ENCODE peak calls at places on chromosomes 2 and 18, in ten cellular contexts. One of them, this sample, is unnamed.

GRCh38 chr2:120613742-120614481 is 121.8 kb upstream of the GLI2 start:
- DNase-seq in body of pancreas: no peak
- DNase-seq in Caco-2: no peak
- DNase-seq in IMR-90: peak; percentile 84
- DNase-seq in A549: no peak
- DNase-seq in H9: no peak
- DNase-seq in GM23338: no peak
- DNase-seq in HFF-Myc: peak; percentile 83
- DNase-seq in cardiac fibroblast: peak; percentile 38
- DNase-seq in transverse colon: no peak
- DNase-seq in this sample: no peak

GRCh38 chr18:3595282-3596273 is 145.6 kb downstream of the TGIF1 start:
- DNase-seq in body of pancreas: peak; percentile 70
- DNase-seq in Caco-2: peak; percentile 52
- DNase-seq in IMR-90: peak; percentile 98
- DNase-seq in A549: peak; percentile 83
- DNase-seq in H9: no peak
- DNase-seq in GM23338: no peak
- DNase-seq in HFF-Myc: peak; percentile 92
- DNase-seq in cardiac fibroblast: peak; percentile 95
- DNase-seq in transverse colon: peak; percentile 44
- DNase-seq in this sample: peak; percentile 84

GRCh38 chr2:210363261-210363660 is 48.3 kb upstream of the MYL1 start:
- DNase-seq in body of pancreas: no peak
- DNase-seq in Caco-2: no peak
- DNase-seq in IMR-90: no peak
- DNase-seq in A549: peak; percentile 18
- DNase-seq in H9: peak; percentile 28
- DNase-seq in GM23338: peak; percentile 59
- DNase-seq in HFF-Myc: no peak
- DNase-seq in cardiac fibroblast: no peak
- DNase-seq in transverse colon: no peak
- DNase-seq in this sample: peak; percentile 14

GRCh38 chr18:26383454-26384270 is 157.4 kb downstream of the TAF4B start:
- DNase-seq in body of pancreas: no peak
- DNase-seq in Caco-2: peak; percentile 12
- DNase-seq in IMR-90: peak; percentile 67
- DNase-seq in A549: peak; percentile 63
- DNase-seq in H9: no peak
- DNase-seq in GM23338: peak; percentile 69
- DNase-seq in HFF-Myc: peak; percentile 54
- DNase-seq in cardiac fibroblast: peak; percentile 82
- DNase-seq in transverse colon: no peak
- DNase-seq in this sample: peak; percentile 65

GRCh38 chr2:216551234-216551633 is 52.6 kb downstream of the RPL37A start:
- DNase-seq in body of pancreas: peak; percentile 27
- DNase-seq in Caco-2: no peak
- DNase-seq in IMR-90: peak; percentile 88
- DNase-seq in A549: no peak
- DNase-seq in H9: no peak
- DNase-seq in GM23338: no peak
- DNase-seq in HFF-Myc: peak; percentile 75
- DNase-seq in cardiac fibroblast: peak; percentile 64
- DNase-seq in transverse colon: peak; percentile 51
- DNase-seq in this sample: peak; percentile 82

GRCh38 chr2:235008584-235009044 is 56.8 kb downstream of the SH3BP4 start:
- DNase-seq in body of pancreas: peak; percentile 86
- DNase-seq in Caco-2: peak; percentile 83
- DNase-seq in IMR-90: no peak
- DNase-seq in A549: no peak
- DNase-seq in H9: no peak
- DNase-seq in GM23338: no peak
- DNase-seq in HFF-Myc: no peak
- DNase-seq in cardiac fibroblast: no peak
- DNase-seq in transverse colon: peak; percentile 52
- DNase-seq in this sample: no peak

GRCh38 chr2:45178359-45178758 is 169.1 kb upstream of the SIX2 start:
- DNase-seq in body of pancreas: no peak
- DNase-seq in Caco-2: no peak
- DNase-seq in IMR-90: no peak
- DNase-seq in A549: no peak
- DNase-seq in H9: no peak
- DNase-seq in GM23338: no peak
- DNase-seq in HFF-Myc: no peak
- DNase-seq in cardiac fibroblast: peak; percentile 56
- DNase-seq in transverse colon: no peak
- DNase-seq in this sample: peak; percentile 62

GRCh38 chr2:23485841-23486395 is 100.9 kb downstream of the KLHL29 start:
- DNase-seq in body of pancreas: peak; percentile 3
- DNase-seq in Caco-2: no peak
- DNase-seq in IMR-90: no peak
- DNase-seq in A549: no peak
- DNase-seq in H9: no peak
- DNase-seq in GM23338: no peak
- DNase-seq in HFF-Myc: no peak
- DNase-seq in cardiac fibroblast: no peak
- DNase-seq in transverse colon: no peak
- DNase-seq in this sample: no peak

GRCh38 chr18:56034954-56035353 is 447.0 kb upstream of the TCF4 start:
- DNase-seq in body of pancreas: no peak
- DNase-seq in Caco-2: no peak
- DNase-seq in IMR-90: no peak
- DNase-seq in A549: no peak
- DNase-seq in H9: no peak
- DNase-seq in GM23338: no peak
- DNase-seq in HFF-Myc: no peak
- DNase-seq in cardiac fibroblast: no peak
- DNase-seq in transverse colon: no peak
- DNase-seq in this sample: no peak

GRCh38 chr2:37684809-37685208 is 13.4 kb upstream of the CDC42EP3 start:
- DNase-seq in body of pancreas: no peak
- DNase-seq in Caco-2: no peak
- DNase-seq in IMR-90: no peak
- DNase-seq in A549: no peak
- DNase-seq in H9: no peak
- DNase-seq in GM23338: no peak
- DNase-seq in HFF-Myc: no peak
- DNase-seq in cardiac fibroblast: no peak
- DNase-seq in transverse colon: no peak
- DNase-seq in this sample: no peak

GRCh38 chr2:8630676-8631464 is 51.0 kb upstream of the ID2 start:
- DNase-seq in body of pancreas: no peak
- DNase-seq in Caco-2: no peak
- DNase-seq in IMR-90: no peak
- DNase-seq in A549: no peak
- DNase-seq in H9: no peak
- DNase-seq in GM23338: no peak
- DNase-seq in HFF-Myc: no peak
- DNase-seq in cardiac fibroblast: no peak
- DNase-seq in transverse colon: no peak
- DNase-seq in this sample: no peak

GRCh38 chr2:64291181-64291580 is 147.0 kb upstream of the PELI1 start:
- DNase-seq in body of pancreas: no peak
- DNase-seq in Caco-2: no peak
- DNase-seq in IMR-90: peak; percentile 68
- DNase-seq in A549: peak; percentile 67
- DNase-seq in H9: no peak
- DNase-seq in GM23338: no peak
- DNase-seq in HFF-Myc: no peak
- DNase-seq in cardiac fibroblast: peak; percentile 85
- DNase-seq in transverse colon: peak; percentile 42
- DNase-seq in this sample: peak; percentile 89

GRCh38 chr2:98911376-98912154 is 24.5 kb downstream of the CRACDL start:
- DNase-seq in body of pancreas: no peak
- DNase-seq in Caco-2: peak; percentile 71
- DNase-seq in IMR-90: peak; percentile 10
- DNase-seq in A549: no peak
- DNase-seq in H9: no peak
- DNase-seq in GM23338: no peak
- DNase-seq in HFF-Myc: no peak
- DNase-seq in cardiac fibroblast: peak; percentile 30
- DNase-seq in transverse colon: no peak
- DNase-seq in this sample: peak; percentile 64

GRCh38 chr2:192236136-192236535 is 41.4 kb upstream of the TMEFF2 start:
- DNase-seq in body of pancreas: no peak
- DNase-seq in Caco-2: no peak
- DNase-seq in IMR-90: peak; percentile 73
- DNase-seq in A549: no peak
- DNase-seq in H9: no peak
- DNase-seq in GM23338: no peak
- DNase-seq in HFF-Myc: peak; percentile 10
- DNase-seq in cardiac fibroblast: peak; percentile 46
- DNase-seq in transverse colon: no peak
- DNase-seq in this sample: no peak

GRCh38 chr2:145757503-145758290 is 1237.8 kb upstream of the ZEB2 start:
- DNase-seq in body of pancreas: no peak
- DNase-seq in Caco-2: no peak
- DNase-seq in IMR-90: no peak
- DNase-seq in A549: no peak
- DNase-seq in H9: no peak
- DNase-seq in GM23338: no peak
- DNase-seq in HFF-Myc: no peak
- DNase-seq in cardiac fibroblast: no peak
- DNase-seq in transverse colon: no peak
- DNase-seq in this sample: no peak

GRCh38 chr2:9714630-9715214 is 83.9 kb upstream of the YWHAQ start:
- DNase-seq in body of pancreas: no peak
- DNase-seq in Caco-2: no peak
- DNase-seq in IMR-90: no peak
- DNase-seq in A549: no peak
- DNase-seq in H9: no peak
- DNase-seq in GM23338: no peak
- DNase-seq in HFF-Myc: no peak
- DNase-seq in cardiac fibroblast: no peak
- DNase-seq in transverse colon: no peak
- DNase-seq in this sample: no peak

GRCh38 chr2:165886487-165887146 is 67.0 kb downstream of the TTC21B start:
- DNase-seq in body of pancreas: no peak
- DNase-seq in Caco-2: no peak
- DNase-seq in IMR-90: no peak
- DNase-seq in A549: no peak
- DNase-seq in H9: no peak
- DNase-seq in GM23338: no peak
- DNase-seq in HFF-Myc: no peak
- DNase-seq in cardiac fibroblast: no peak
- DNase-seq in transverse colon: no peak
- DNase-seq in this sample: no peak

GRCh38 chr2:120788349-120788700 is 52.7 kb downstream of the GLI2 start:
- DNase-seq in body of pancreas: no peak
- DNase-seq in Caco-2: no peak
- DNase-seq in IMR-90: no peak
- DNase-seq in A549: no peak
- DNase-seq in H9: no peak
- DNase-seq in GM23338: no peak
- DNase-seq in HFF-Myc: no peak
- DNase-seq in cardiac fibroblast: no peak
- DNase-seq in transverse colon: no peak
- DNase-seq in this sample: no peak

GRCh38 chr2:120418174-120418787 is 72.3 kb downstream of the INHBB start:
- DNase-seq in body of pancreas: no peak
- DNase-seq in Caco-2: no peak
- DNase-seq in IMR-90: no peak
- DNase-seq in A549: no peak
- DNase-seq in H9: peak; percentile 25
- DNase-seq in GM23338: no peak
- DNase-seq in HFF-Myc: no peak
- DNase-seq in cardiac fibroblast: no peak
- DNase-seq in transverse colon: no peak
- DNase-seq in this sample: no peak

GRCh38 chr2:31434911-31435310 is 20.4 kb upstream of the XDH start:
- DNase-seq in body of pancreas: no peak
- DNase-seq in Caco-2: no peak
- DNase-seq in IMR-90: peak; percentile 17
- DNase-seq in A549: peak; percentile 29
- DNase-seq in H9: no peak
- DNase-seq in GM23338: peak; percentile 15
- DNase-seq in HFF-Myc: no peak
- DNase-seq in cardiac fibroblast: no peak
- DNase-seq in transverse colon: no peak
- DNase-seq in this sample: peak; percentile 55
- TF ChIP-seq CTCF in body of pancreas: peak; percentile 50
- TF ChIP-seq CTCF in Caco-2: no peak
- TF ChIP-seq CTCF in IMR-90: peak; percentile 41
- TF ChIP-seq CTCF in A549: peak; percentile 65
- TF ChIP-seq CTCF in H9: peak; percentile 57
- TF ChIP-seq CTCF in GM23338: peak; percentile 46
- TF ChIP-seq CTCF in HFF-Myc: peak; percentile 15
- TF ChIP-seq CTCF in cardiac fibroblast: peak; percentile 27
- TF ChIP-seq CTCF in transverse colon: peak; percentile 43
- TF ChIP-seq CTCF in this sample: peak; percentile 38

GRCh38 chr2:48712151-48712550 is 43.4 kb downstream of the LHCGR start:
- DNase-seq in body of pancreas: no peak
- DNase-seq in Caco-2: no peak
- DNase-seq in IMR-90: peak; percentile 58
- DNase-seq in A549: no peak
- DNase-seq in H9: no peak
- DNase-seq in GM23338: no peak
- DNase-seq in HFF-Myc: no peak
- DNase-seq in cardiac fibroblast: no peak
- DNase-seq in transverse colon: no peak
- DNase-seq in this sample: no peak
- TF ChIP-seq CTCF in body of pancreas: no peak
- TF ChIP-seq CTCF in Caco-2: no peak
- TF ChIP-seq CTCF in IMR-90: no peak
- TF ChIP-seq CTCF in A549: no peak
- TF ChIP-seq CTCF in H9: no peak
- TF ChIP-seq CTCF in GM23338: no peak
- TF ChIP-seq CTCF in HFF-Myc: no peak
- TF ChIP-seq CTCF in cardiac fibroblast: no peak
- TF ChIP-seq CTCF in transverse colon: no peak
- TF ChIP-seq CTCF in this sample: no peak

GRCh38 chr2:238875161-238875530 is 27.3 kb downstream of the TWIST2 start:
- DNase-seq in body of pancreas: no peak
- DNase-seq in Caco-2: no peak
- DNase-seq in IMR-90: no peak
- DNase-seq in A549: no peak
- DNase-seq in H9: peak; percentile 29
- DNase-seq in GM23338: no peak
- DNase-seq in HFF-Myc: no peak
- DNase-seq in cardiac fibroblast: peak; percentile 43
- DNase-seq in transverse colon: peak; percentile 32
- DNase-seq in this sample: no peak
- TF ChIP-seq CTCF in body of pancreas: no peak
- TF ChIP-seq CTCF in Caco-2: no peak
- TF ChIP-seq CTCF in IMR-90: peak; percentile 38
- TF ChIP-seq CTCF in A549: no peak
- TF ChIP-seq CTCF in H9: peak; percentile 59
- TF ChIP-seq CTCF in GM23338: peak; percentile 36
- TF ChIP-seq CTCF in HFF-Myc: no peak
- TF ChIP-seq CTCF in cardiac fibroblast: peak; percentile 22
- TF ChIP-seq CTCF in transverse colon: no peak
- TF ChIP-seq CTCF in this sample: peak; percentile 29

DNA sequence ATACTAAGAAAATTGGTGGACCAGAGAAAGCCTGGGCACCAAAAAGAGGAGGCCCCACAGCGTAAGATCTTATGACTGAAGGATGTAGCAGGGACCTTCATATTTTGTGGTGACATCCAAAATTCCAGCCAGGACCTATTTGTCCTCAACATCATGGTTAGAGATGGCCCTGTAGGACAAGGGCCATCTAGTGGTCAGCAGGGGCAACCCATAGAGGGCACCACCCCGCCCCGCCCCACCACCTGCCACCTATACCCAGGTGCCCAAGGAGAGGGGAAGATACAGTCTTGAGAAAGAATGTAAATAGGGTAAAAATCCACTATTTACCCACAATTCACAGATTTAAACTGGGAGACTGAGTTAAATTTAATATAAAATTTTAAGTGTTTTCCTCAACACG is 59.6 kb upstream of the TMEM163 start:
- DNase-seq in body of pancreas: peak; percentile 58
- DNase-seq in Caco-2: peak; percentile 10
- DNase-seq in IMR-90: no peak
- DNase-seq in A549: peak; percentile 7
- DNase-seq in H9: peak; percentile 59
- DNase-seq in GM23338: peak; percentile 38
- DNase-seq in HFF-Myc: no peak
- DNase-seq in cardiac fibroblast: no peak
- DNase-seq in transverse colon: no peak
- DNase-seq in this sample: peak; percentile 15
- TF ChIP-seq CTCF in body of pancreas: peak; percentile 57
- TF ChIP-seq CTCF in Caco-2: peak; percentile 49
- TF ChIP-seq CTCF in IMR-90: no peak
- TF ChIP-seq CTCF in A549: peak; percentile 38
- TF ChIP-seq CTCF in H9: peak; percentile 73
- TF ChIP-seq CTCF in GM23338: peak; percentile 56
- TF ChIP-seq CTCF in HFF-Myc: peak; percentile 10
- TF ChIP-seq CTCF in cardiac fibroblast: peak; percentile 26
- TF ChIP-seq CTCF in transverse colon: no peak
- TF ChIP-seq CTCF in this sample: no peak